ENCODE peak calls at places on chromosomes 1 and 21, in eight cellular contexts. X, V, Y, F, O, P, B and I are unnamed samples.

GRCh38 chr1:119462964-119463363 is 44.0 kb upstream of the HSD3B1 start:
- DNase-seq in Y (no peak), P (no peak), O (no peak), B (no peak), X (no peak), F (no peak), V (no peak), I (no peak)

GRCh38 chr21:41361786-41362604 is at the start of gene MX2:
- DNase-seq in V (peak; percentile 80), X (no peak), Y (no peak), B (peak; percentile 37), O (peak; percentile 71), P (peak; percentile 72), F (peak; percentile 85), I (no peak)

GRCh38 chr1:51663721-51664120 is 46.8 kb downstream of the OSBPL9 start:
- DNase-seq in Y (no peak), X (no peak), P (no peak), F (no peak), O (no peak), V (no peak), B (no peak), I (no peak)

GRCh38 chr1:8555582-8555981 is 237.7 kb downstream of the SLC45A1 start:
- DNase-seq in P (no peak), O (no peak), F (no peak), Y (no peak), V (no peak), X (no peak), B (no peak), I (no peak)

GRCh38 chr1:7174561-7174960 is 389.3 kb downstream of the CAMTA1 start:
- DNase-seq in X (no peak), V (no peak), P (no peak), F (no peak), B (no peak), Y (no peak), O (no peak), I (no peak)

GRCh38 chr1:9714257-9714718 is 62.8 kb downstream of the PIK3CD start:
- DNase-seq in B (no peak), F (no peak), Y (peak; percentile 88), V (no peak), X (no peak), P (no peak), O (no peak), I (no peak)

GRCh38 chr1:100137602-100138001 is 4.6 kb downstream of the TRMT13 start:
- DNase-seq in X (no peak), B (no peak), F (no peak), O (no peak), V (no peak), P (no peak), Y (no peak), I (no peak)

GRCh38 chr1:182611787-182612186 is 7.6 kb upstream of the RGS16 start:
- DNase-seq in Y (peak; percentile 71), X (no peak), V (no peak), F (no peak), B (no peak), P (no peak), O (no peak), I (no peak)

GRCh38 chr1:95012389-95012788 is 60.4 kb downstream of the ALG14 start:
- DNase-seq in O (no peak), P (peak; percentile 96), F (no peak), B (peak; percentile 90), V (peak; percentile 83), Y (no peak), X (no peak), I (no peak)

GRCh38 chr1:87329051-87329755 is 523 bp downstream of the LMO4 start:
- DNase-seq in X (no peak), V (peak; percentile 64), F (peak; percentile 79), B (no peak), P (peak; percentile 64), Y (peak; percentile 40), O (peak; percentile 57), I (no peak)

DNA sequence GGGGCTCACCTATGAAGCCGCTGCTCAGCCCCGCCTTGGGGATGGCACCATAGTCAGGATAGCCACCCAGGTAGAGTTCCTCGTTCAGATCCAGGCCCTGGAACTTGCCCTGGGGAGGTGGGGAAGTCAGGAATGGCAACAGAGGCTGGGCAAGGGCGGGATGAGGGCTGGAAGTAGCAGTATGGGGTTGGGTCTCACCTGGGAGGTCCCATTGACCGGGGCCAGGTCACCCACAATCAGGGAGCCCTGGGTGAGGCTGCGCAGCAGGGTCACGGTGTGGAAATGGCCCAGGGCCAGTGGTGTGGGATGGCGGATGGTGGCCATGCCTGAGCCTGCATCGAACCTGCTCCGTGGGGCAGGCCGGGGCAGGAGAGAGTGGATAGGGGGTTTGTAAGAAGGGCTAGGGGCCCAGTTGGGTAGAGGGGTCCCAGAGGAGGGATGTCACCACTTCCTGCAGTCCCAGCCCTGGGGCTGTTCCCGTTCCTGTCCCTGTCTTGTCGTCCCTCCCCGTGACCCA is 19.4 kb downstream of the LDLRAD2 start:
- DNase-seq in F (no peak), Y (no peak), V (no peak), P (no peak), X (no peak), B (no peak), O (no peak), I (no peak)
- TF ChIP-seq CTCF in F (no peak), Y (no peak), V (no peak), P (no peak), X (no peak), B (no peak), O (no peak), I (no peak)

DNA sequence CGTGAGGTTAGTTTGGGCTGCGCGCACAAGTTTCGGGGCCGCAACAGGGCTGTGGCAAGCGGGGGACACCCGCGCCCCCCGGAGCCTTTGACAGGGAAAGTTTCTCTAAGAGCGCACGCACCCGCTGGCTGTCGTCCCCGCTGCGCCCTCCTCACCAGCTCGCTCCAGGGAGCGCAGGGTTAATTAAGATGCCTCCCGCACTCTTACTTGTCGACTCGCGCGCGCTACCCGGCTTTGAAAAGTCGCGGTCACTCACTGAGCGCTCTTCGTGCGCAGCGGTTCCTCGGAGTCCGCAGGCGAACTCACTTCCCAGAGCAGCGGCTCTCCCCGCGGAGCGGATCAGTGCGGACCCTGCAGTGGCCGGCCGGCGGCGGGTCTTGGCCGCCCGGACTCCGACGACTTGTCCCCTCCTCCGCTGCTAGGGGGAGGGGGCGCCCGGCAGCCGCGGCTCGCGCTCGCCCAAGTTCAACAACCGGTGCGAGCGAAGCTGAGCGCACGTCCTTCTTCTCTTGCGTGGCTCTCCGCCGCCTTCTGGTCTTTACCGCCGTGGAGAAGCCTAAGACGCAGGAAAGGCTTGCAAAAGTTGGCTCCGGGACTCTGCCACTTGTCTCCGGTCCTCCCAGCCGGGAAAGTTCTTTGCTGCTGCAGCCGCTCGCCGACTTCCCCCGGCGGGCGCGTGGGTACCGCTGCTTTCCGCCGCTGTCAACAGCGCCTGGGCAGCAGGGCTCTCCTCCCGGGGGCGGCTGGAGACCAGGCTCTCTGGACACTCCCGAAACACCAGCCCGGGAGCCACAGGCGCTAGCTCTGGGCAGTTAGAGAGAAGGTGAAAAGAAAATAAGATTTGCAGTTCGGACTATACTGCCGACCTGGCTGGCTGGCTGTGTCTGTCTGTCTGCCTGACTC is 506 bp downstream of the JUN start:
- DNase-seq in O (peak; percentile 66), P (peak; percentile 75), X (peak; percentile 39), V (peak; percentile 67), B (no peak), Y (peak; percentile 47), F (peak; percentile 86), I (peak; percentile 95)
- TF ChIP-seq CTCF in O (no peak), P (no peak), X (no peak), V (no peak), B (no peak), Y (no peak), F (no peak), I (peak; percentile 44)

DNA sequence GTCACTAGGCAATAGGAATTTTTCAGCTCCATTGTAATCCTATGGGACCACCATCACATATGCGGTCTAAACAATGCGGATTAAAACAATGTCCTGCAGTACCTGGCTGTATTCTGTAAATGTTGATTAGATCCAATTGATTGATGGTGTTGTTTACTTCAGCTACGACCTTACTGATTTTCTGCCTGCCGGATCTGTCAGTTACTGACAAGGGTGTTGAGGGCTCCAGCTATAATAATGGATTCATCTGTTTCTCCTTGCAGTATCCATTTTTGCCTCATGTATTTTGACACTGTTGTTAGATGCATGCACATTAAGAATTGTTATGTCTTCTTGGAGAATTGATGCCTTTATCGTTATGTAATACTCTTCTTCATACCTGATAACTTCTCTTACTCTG is 39.0 kb downstream of the RAP1A start:
- DNase-seq in Y (no peak), P (no peak), B (no peak), F (no peak), X (no peak), O (no peak), V (no peak), I (no peak)
- TF ChIP-seq CTCF in Y (no peak), P (no peak), B (no peak), F (no peak), X (no peak), O (no peak), V (no peak), I (no peak)

GRCh38 chr1:216028630-216029029 is 394.6 kb downstream of the USH2A start:
- DNase-seq in O (no peak), B (no peak), P (no peak), V (no peak), X (no peak), F (no peak), Y (no peak), I (no peak)

GRCh38 chr1:216032977-216033376 is 390.3 kb downstream of the USH2A start:
- DNase-seq in F (no peak), V (no peak), Y (no peak), O (no peak), X (no peak), B (no peak), P (no peak), I (no peak)

GRCh38 chr1:216032284-216032683 is 391.0 kb downstream of the USH2A start:
- DNase-seq in X (no peak), B (no peak), P (no peak), Y (no peak), V (no peak), O (no peak), F (no peak), I (no peak)

DNA sequence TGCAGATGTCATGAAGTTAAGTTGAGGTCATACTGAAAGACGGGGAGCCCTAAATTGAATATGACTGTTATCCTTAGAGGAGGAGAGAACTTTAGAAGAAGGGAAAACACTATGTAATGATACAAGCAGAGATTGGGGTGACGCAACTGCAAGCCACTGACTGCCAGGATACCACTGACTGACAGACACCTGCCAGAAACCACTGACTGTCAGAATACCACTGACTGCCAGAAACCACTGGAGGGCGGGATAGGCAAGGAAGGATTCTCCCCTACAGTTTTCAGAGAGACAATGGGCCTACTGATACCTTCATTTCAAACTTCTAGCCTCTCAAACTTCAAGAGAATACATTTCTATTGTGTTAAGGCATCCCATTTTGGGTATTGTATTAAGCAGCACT is 388.7 kb downstream of the USH2A start:
- DNase-seq in B (no peak), O (no peak), Y (peak; percentile 69), V (no peak), P (no peak), F (no peak), X (no peak), I (no peak)
- TF ChIP-seq CTCF in B (peak; percentile 36), O (no peak), Y (peak; percentile 78), V (no peak), P (no peak), F (no peak), X (no peak), I (peak; percentile 54)

GRCh38 chr1:145978860-145979745 is 14.6 kb downstream of the POLR3GL start:
- DNase-seq in B (peak; percentile 99), V (peak; percentile 100), X (peak; percentile 82), Y (peak; percentile 95), P (peak; percentile 100), O (peak; percentile 96), F (peak; percentile 98), I (no peak)
- TF ChIP-seq CTCF in B (peak; percentile 48), V (no peak), X (no peak), Y (peak; percentile 60), P (peak; percentile 32), O (peak; percentile 19), F (no peak), I (peak; percentile 76)

GRCh38 chr1:244005455-244005854 is 45.6 kb upstream of the ZBTB18 start:
- DNase-seq in B (no peak), Y (no peak), P (no peak), F (no peak), X (no peak), V (no peak), O (no peak), I (no peak)
- TF ChIP-seq CTCF in B (no peak), Y (no peak), P (no peak), F (no peak), X (no peak), V (no peak), O (no peak), I (no peak)